ENCODE peak calls at places on chromosome 15, in four cellular contexts. U, F, I and N are unnamed samples.

GRCh38 chr15:64635486-64635815 is 139.9 kb downstream of the RBPMS2 start:
- DNase-seq in U (peak; percentile 63), F (no peak), I (peak; percentile 68), N (peak; percentile 28)

GRCh38 chr15:52445553-52445952 is 83.1 kb downstream of the MYO5A start:
- DNase-seq in U (no peak), F (no peak), I (no peak), N (no peak)

GRCh38 chr15:72797834-72798233 is 14.3 kb upstream of the ADPGK start:
- DNase-seq in U (no peak), F (no peak), I (no peak), N (no peak)

GRCh38 chr15:82312611-82313349 is 36.5 kb downstream of the GOLGA6L10 start:
- DNase-seq in U (no peak), F (no peak), I (peak; percentile 69), N (no peak)

GRCh38 chr15:80906159-80906775 is 83.4 kb downstream of the MESD start:
- DNase-seq in U (peak; percentile 26), F (no peak), I (no peak), N (no peak)

GRCh38 chr15:83472797-83473196 is 25.7 kb downstream of the SH3GL3 start:
- DNase-seq in U (no peak), F (peak; percentile 22), I (no peak), N (no peak)

GRCh38 chr15:37053070-37053653 is 47.2 kb downstream of the MEIS2 start:
- DNase-seq in U (no peak), F (no peak), I (no peak), N (no peak)

GRCh38 chr15:38611228-38611627 is 46.6 kb upstream of the RASGRP1 start:
- DNase-seq in U (no peak), F (no peak), I (no peak), N (no peak)

GRCh38 chr15:81163961-81164800 is 30.1 kb downstream of the CFAP161 start:
- DNase-seq in U (peak; percentile 14), F (peak; percentile 67), I (no peak), N (no peak)

GRCh38 chr15:38474155-38474757 is 20.3 kb downstream of the FAM98B start:
- DNase-seq in U (peak; percentile 61), F (peak; percentile 55), I (peak; percentile 72), N (peak; percentile 66)

GRCh38 chr15:62566248-62566647 is 401.2 kb upstream of the C2CD4B start:
- DNase-seq in U (no peak), F (no peak), I (no peak), N (no peak)

GRCh38 chr15:28075482-28076029 is 23.6 kb downstream of the OCA2 start:
- DNase-seq in U (no peak), F (no peak), I (no peak), N (no peak)

GRCh38 chr15:55197362-55197705 is 593 bp upstream of the RSL24D1 start:
- DNase-seq in U (no peak), F (peak; percentile 12), I (no peak), N (no peak)

GRCh38 chr15:100934166-100934565 is 15.0 kb downstream of the LRRK1 start:
- DNase-seq in U (no peak), F (no peak), I (no peak), N (no peak)

GRCh38 chr15:90028376-90028775 is 27.3 kb downstream of the ZNF710 start:
- DNase-seq in U (no peak), F (no peak), I (no peak), N (no peak)
- TF ChIP-seq MYC in U (no peak), F (no peak), I (no peak), N (no peak)

DNA sequence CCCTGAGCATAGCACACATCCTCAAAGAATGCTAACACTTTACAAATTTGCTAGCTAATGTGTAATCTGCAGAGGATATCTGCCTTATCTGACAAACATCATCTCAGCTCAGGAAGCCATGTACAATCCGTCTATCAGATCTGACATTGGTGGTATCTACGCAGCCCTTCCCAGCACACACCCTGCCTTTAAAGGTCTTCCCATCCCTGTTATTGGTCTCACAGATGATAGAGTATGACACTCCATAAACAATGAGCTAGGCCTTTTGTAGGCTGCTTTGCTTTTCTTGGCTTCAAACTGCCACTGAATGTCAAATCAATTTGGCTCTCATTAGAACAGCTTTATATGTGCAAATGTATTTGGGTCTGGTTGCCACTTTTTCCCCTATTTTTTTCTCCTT is 80.6 kb upstream of the DPH6 start:
- DNase-seq in U (no peak), F (no peak), I (peak; percentile 56), N (no peak)
- TF ChIP-seq MAX in U (no peak), F (no peak), I (no peak), N (no peak)

DNA sequence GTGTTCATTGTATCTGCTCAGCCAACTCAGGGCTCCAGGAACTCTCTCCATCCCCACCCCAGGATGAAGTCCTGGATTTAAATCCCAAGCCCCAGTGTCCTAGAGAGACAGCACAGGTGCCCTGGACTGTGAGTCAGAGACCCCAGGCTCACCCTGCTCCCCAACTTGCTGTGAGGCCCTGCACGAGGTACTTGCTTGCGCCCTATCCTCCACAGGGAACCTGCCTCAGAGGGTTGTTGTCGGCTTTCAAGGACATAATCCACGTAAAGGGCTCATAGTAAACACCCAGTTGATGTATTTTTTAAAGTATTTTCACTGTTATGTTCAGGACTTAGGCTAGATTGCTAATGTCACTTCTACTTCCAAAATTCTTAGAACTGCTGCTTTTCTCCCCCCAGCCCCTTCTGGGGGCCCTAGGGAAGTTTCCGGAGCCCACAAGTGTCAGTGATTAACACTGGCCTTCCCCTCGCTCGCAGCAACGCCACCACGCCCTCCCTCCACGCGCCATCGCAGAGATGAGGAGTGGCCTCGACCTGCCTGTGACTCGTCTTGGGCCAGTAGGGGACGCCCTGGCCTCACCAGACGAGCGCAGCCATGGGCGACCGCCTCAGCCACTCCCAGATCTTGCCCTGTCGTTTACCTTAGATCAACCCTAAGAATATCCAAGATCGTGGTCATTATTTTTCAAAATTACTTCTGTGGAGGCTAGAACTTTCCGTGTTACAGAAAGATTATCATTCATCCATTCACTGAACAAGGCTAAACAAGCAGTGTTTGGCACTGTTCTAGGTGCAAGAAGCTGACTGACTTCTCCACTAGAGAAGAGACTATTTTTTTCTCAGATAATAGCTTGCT is 6.0 kb upstream of the SRP14 start:
- DNase-seq in U (peak; percentile 78), F (peak; percentile 88), I (peak; percentile 83), N (peak; percentile 88)
- H3K4me3 ChIP-seq in U (peak overlapping the region; percentile 29), F (no peak overlapping the region), I (no peak overlapping the region), N (no peak overlapping the region)

DNA sequence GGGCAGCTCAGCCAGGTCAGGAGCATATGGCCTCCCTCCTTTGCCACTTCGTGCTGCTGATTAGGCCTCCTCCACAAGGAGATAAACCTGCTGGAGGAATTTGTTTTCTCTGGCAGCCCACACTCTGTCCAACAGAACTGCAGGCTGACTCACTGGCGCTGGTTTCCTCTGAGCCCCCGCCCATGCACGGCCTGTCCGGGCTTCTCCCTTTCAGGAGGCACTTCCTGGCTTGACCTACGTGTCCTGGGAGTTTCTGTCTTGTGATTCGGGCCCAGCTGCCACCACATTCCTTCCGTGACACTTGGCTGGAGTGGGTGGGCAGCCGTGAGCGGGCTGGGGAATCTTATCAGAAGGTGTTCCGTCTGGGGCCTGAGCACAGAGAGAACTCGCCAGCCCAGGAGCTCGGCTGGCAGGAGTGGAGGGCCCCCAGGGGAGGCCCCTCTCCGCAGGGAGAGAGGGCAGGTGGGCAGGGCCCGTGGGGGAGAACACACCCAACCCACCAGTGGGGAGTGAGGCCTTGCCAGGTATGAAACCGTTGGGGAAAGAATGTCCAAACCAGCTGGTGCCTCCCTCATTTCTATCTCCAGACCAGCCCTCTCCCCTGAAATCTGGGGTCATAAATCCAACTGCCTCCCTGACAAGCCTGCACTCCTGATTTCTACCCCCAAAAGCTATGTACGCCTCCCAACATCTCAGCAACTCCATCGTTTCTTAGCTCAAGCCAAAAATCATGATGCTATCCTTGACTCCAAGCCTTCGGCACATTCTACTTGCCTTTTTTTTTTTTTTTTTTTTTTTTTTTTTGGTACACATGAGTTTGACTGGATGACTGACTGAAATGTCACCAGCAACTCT is 110.6 kb upstream of the MEF2A start:
- DNase-seq in U (peak; percentile 19), F (no peak), I (peak; percentile 97), N (peak; percentile 39)
- TF ChIP-seq MYC in U (no peak), F (no peak), I (no peak), N (no peak)

GRCh38 chr15:60945196-60945595 is 283.9 kb downstream of the RORA start:
- DNase-seq in U (no peak), F (no peak), I (peak; percentile 70), N (no peak)
- TF ChIP-seq MAX in U (no peak), F (no peak), I (no peak), N (no peak)

DNA sequence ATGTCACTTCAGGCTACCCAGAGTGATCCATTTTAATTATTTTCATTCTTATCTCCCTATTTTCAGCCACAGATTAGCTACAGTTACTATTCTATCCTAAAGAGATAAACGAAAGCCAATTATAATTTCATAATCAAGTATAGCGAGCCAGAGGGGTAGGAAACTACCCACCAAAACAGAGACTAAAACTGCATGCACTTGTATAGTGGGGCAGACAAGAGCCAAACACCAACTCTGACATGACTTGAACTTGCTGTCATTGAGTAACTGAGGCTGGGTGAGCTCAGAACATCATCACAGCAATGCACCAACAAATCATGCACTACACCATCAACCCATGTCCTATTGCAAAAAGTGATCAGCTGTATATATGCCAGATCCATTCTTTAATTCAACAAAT is 64.8 kb downstream of the FBN1 start:
- DNase-seq in U (no peak), F (no peak), I (no peak), N (no peak)
- H3K4me3 ChIP-seq in U (no peak overlapping the region), F (no peak overlapping the region), I (no peak overlapping the region), N (no peak overlapping the region)

GRCh38 chr15:26179906-26180305 is 316.8 kb upstream of the ATP10A start:
- DNase-seq in U (peak; percentile 13), F (no peak), I (no peak), N (peak; percentile 9)
- TF ChIP-seq MYC in U (no peak), F (no peak), I (no peak), N (no peak)

DNA sequence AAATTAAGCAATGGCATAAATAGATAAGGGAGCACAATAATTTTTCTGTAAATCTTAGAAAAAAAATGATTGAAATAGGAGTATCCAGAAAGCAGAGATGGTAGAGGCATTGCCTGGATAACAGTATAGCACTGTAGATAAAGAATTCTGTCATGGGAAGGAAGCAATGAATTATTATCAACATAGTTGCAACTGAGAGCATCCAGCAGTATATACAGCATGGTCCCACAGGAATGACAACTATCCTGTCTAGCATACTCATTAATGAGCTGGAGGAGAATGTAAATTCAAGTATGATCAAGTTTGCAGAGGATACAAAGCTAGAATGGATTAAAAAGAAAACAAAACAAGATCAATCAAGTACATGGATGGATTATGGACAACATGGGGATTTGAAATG is 90.8 kb downstream of the DPH6 start:
- DNase-seq in U (no peak), F (no peak), I (no peak), N (no peak)
- TF ChIP-seq MAX in U (no peak), F (no peak), I (no peak), N (no peak)

DNA sequence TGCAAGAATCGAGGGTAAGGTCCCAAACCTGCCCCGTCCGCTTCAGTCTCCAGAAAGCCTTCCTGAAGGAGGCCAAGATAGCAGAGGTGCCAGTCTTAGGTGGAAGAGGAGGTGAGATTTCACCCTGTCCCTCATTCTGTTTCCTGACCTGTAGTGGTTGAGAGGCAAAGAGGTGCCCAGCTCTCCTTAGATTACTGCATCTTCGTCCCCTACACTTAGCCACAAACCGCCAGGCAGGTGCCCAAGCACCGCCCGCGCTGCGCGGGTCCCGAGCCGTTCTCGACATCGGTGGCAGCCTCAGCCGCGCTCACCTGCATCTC is 23.8 kb upstream of the POLG start:
- DNase-seq in U (no peak), F (no peak), I (no peak), N (no peak)
- H3K4me3 ChIP-seq in U (peak overlapping the region; percentile 35), F (peak overlapping the region; percentile 50), I (no peak overlapping the region), N (no peak overlapping the region)

GRCh38 chr15:69604050-69604378 is 151.4 kb downstream of the RPLP1 start:
- DNase-seq in U (peak; percentile 85), F (no peak), I (no peak), N (peak; percentile 28)
- TF ChIP-seq MYC in U (no peak), F (no peak), I (no peak), N (no peak)